ENCODE peak calls at places on chromosomes 4 and X, in ten cellular contexts. One of them, this sample, is unnamed.

GRCh38 chr4:138053601-138054322 is 188.4 kb downstream of the SLC7A11 start:
- DNase-seq in MCF 10A: peak; percentile 88
- DNase-seq in H9: no peak
- DNase-seq in lower leg skin: no peak
- DNase-seq in midbrain: no peak
- DNase-seq in GM20000: no peak
- DNase-seq in iPS-NIHi11: no peak
- DNase-seq in NCI-H2171: no peak
- DNase-seq in T follicular helper cell: no peak
- DNase-seq in aorta: no peak
- DNase-seq in this sample: no peak

GRCh38 chrX:74246524-74246923 is 57.5 kb upstream of the ZCCHC13 start:
- DNase-seq in MCF 10A: peak; percentile 33
- DNase-seq in H9: no peak
- DNase-seq in lower leg skin: no peak
- DNase-seq in midbrain: no peak
- DNase-seq in GM20000: no peak
- DNase-seq in iPS-NIHi11: no peak
- DNase-seq in NCI-H2171: no peak
- DNase-seq in T follicular helper cell: no peak
- DNase-seq in aorta: no peak
- DNase-seq in this sample: no peak

GRCh38 chrX:121052122-121052521 is 4.7 kb downstream of the GLUD2 start:
- DNase-seq in MCF 10A: no peak
- DNase-seq in H9: no peak
- DNase-seq in lower leg skin: no peak
- DNase-seq in midbrain: no peak
- DNase-seq in GM20000: no peak
- DNase-seq in iPS-NIHi11: no peak
- DNase-seq in NCI-H2171: no peak
- DNase-seq in T follicular helper cell: no peak
- DNase-seq in aorta: no peak
- DNase-seq in this sample: no peak

GRCh38 chr4:112704322-112704721 is 67.4 kb downstream of the LARP7 start:
- DNase-seq in MCF 10A: no peak
- DNase-seq in H9: no peak
- DNase-seq in lower leg skin: no peak
- DNase-seq in midbrain: no peak
- DNase-seq in GM20000: no peak
- DNase-seq in iPS-NIHi11: no peak
- DNase-seq in NCI-H2171: no peak
- DNase-seq in T follicular helper cell: no peak
- DNase-seq in aorta: no peak
- DNase-seq in this sample: no peak

GRCh38 chrX:134251241-134251640 is 14.3 kb downstream of the CCDC160 start:
- DNase-seq in MCF 10A: no peak
- DNase-seq in H9: no peak
- DNase-seq in lower leg skin: no peak
- DNase-seq in midbrain: no peak
- DNase-seq in GM20000: no peak
- DNase-seq in iPS-NIHi11: no peak
- DNase-seq in NCI-H2171: no peak
- DNase-seq in T follicular helper cell: no peak
- DNase-seq in aorta: no peak
- DNase-seq in this sample: no peak

GRCh38 chrX:16848541-16848940 is 21.6 kb downstream of the RBBP7 start:
- DNase-seq in MCF 10A: no peak
- DNase-seq in H9: no peak
- DNase-seq in lower leg skin: no peak
- DNase-seq in midbrain: no peak
- DNase-seq in GM20000: no peak
- DNase-seq in iPS-NIHi11: no peak
- DNase-seq in NCI-H2171: no peak
- DNase-seq in T follicular helper cell: no peak
- DNase-seq in aorta: no peak
- DNase-seq in this sample: no peak

GRCh38 chrX:40273356-40274050 is 175.7 kb upstream of the BCOR start:
- DNase-seq in MCF 10A: no peak
- DNase-seq in H9: no peak
- DNase-seq in lower leg skin: no peak
- DNase-seq in midbrain: peak; percentile 4
- DNase-seq in GM20000: no peak
- DNase-seq in iPS-NIHi11: no peak
- DNase-seq in NCI-H2171: no peak
- DNase-seq in T follicular helper cell: no peak
- DNase-seq in aorta: peak; percentile 76
- DNase-seq in this sample: no peak

GRCh38 chr4:70627620-70628019 is 924 bp upstream of the ENAM start:
- DNase-seq in MCF 10A: no peak
- DNase-seq in H9: no peak
- DNase-seq in lower leg skin: no peak
- DNase-seq in midbrain: no peak
- DNase-seq in GM20000: no peak
- DNase-seq in iPS-NIHi11: no peak
- DNase-seq in NCI-H2171: no peak
- DNase-seq in T follicular helper cell: no peak
- DNase-seq in aorta: no peak
- DNase-seq in this sample: no peak

GRCh38 chr4:11069581-11069980 is 359.1 kb downstream of the HS3ST1 start:
- DNase-seq in MCF 10A: no peak
- DNase-seq in H9: no peak
- DNase-seq in lower leg skin: no peak
- DNase-seq in midbrain: no peak
- DNase-seq in GM20000: no peak
- DNase-seq in iPS-NIHi11: no peak
- DNase-seq in NCI-H2171: no peak
- DNase-seq in T follicular helper cell: no peak
- DNase-seq in aorta: no peak
- DNase-seq in this sample: no peak

GRCh38 chr4:178577933-178578332 is 1135.7 kb upstream of the AGA start:
- DNase-seq in MCF 10A: peak; percentile 18
- DNase-seq in H9: no peak
- DNase-seq in lower leg skin: no peak
- DNase-seq in midbrain: peak; percentile 10
- DNase-seq in GM20000: no peak
- DNase-seq in iPS-NIHi11: peak; percentile 28
- DNase-seq in NCI-H2171: no peak
- DNase-seq in T follicular helper cell: no peak
- DNase-seq in aorta: no peak
- DNase-seq in this sample: no peak

GRCh38 chrX:121876316-121876715 is 828.9 kb downstream of the GLUD2 start:
- DNase-seq in MCF 10A: peak; percentile 37
- DNase-seq in H9: no peak
- DNase-seq in lower leg skin: no peak
- DNase-seq in midbrain: no peak
- DNase-seq in GM20000: no peak
- DNase-seq in iPS-NIHi11: no peak
- DNase-seq in NCI-H2171: no peak
- DNase-seq in T follicular helper cell: no peak
- DNase-seq in aorta: no peak
- DNase-seq in this sample: no peak

GRCh38 chr4:147482281-147482680 is 1.4 kb downstream of the EDNRA start:
- DNase-seq in MCF 10A: peak; percentile 17
- DNase-seq in H9: no peak
- DNase-seq in lower leg skin: no peak
- DNase-seq in midbrain: no peak
- DNase-seq in GM20000: no peak
- DNase-seq in iPS-NIHi11: no peak
- DNase-seq in NCI-H2171: no peak
- DNase-seq in T follicular helper cell: no peak
- DNase-seq in aorta: no peak
- DNase-seq in this sample: no peak

GRCh38 chr4:123606946-123607542 is 210.4 kb downstream of the SPRY1 start:
- DNase-seq in MCF 10A: no peak
- DNase-seq in H9: no peak
- DNase-seq in lower leg skin: no peak
- DNase-seq in midbrain: no peak
- DNase-seq in GM20000: no peak
- DNase-seq in iPS-NIHi11: no peak
- DNase-seq in NCI-H2171: no peak
- DNase-seq in T follicular helper cell: no peak
- DNase-seq in aorta: no peak
- DNase-seq in this sample: no peak

GRCh38 chrX:17535229-17535628 is 160.2 kb downstream of the NHS start:
- DNase-seq in MCF 10A: peak; percentile 78
- DNase-seq in H9: peak; percentile 56
- DNase-seq in lower leg skin: no peak
- DNase-seq in midbrain: no peak
- DNase-seq in GM20000: peak; percentile 17
- DNase-seq in iPS-NIHi11: peak; percentile 45
- DNase-seq in NCI-H2171: no peak
- DNase-seq in T follicular helper cell: no peak
- DNase-seq in aorta: no peak
- DNase-seq in this sample: peak; percentile 2

GRCh38 chr4:67770422-67770821 is 16.2 kb upstream of the GNRHR start:
- DNase-seq in MCF 10A: peak; percentile 5
- DNase-seq in H9: no peak
- DNase-seq in lower leg skin: no peak
- DNase-seq in midbrain: no peak
- DNase-seq in GM20000: no peak
- DNase-seq in iPS-NIHi11: no peak
- DNase-seq in NCI-H2171: no peak
- DNase-seq in T follicular helper cell: no peak
- DNase-seq in aorta: no peak
- DNase-seq in this sample: no peak

GRCh38 chr4:76562851-76563803 is 128.1 kb downstream of the SHROOM3 start:
- DNase-seq in MCF 10A: no peak
- DNase-seq in H9: no peak
- DNase-seq in lower leg skin: no peak
- DNase-seq in midbrain: no peak
- DNase-seq in GM20000: no peak
- DNase-seq in iPS-NIHi11: no peak
- DNase-seq in NCI-H2171: no peak
- DNase-seq in T follicular helper cell: no peak
- DNase-seq in aorta: no peak
- DNase-seq in this sample: no peak

GRCh38 chrX:137071596-137071995 is 37.8 kb upstream of the GPR101 start:
- DNase-seq in MCF 10A: no peak
- DNase-seq in H9: no peak
- DNase-seq in lower leg skin: no peak
- DNase-seq in midbrain: no peak
- DNase-seq in GM20000: no peak
- DNase-seq in iPS-NIHi11: no peak
- DNase-seq in NCI-H2171: no peak
- DNase-seq in T follicular helper cell: no peak
- DNase-seq in aorta: no peak
- DNase-seq in this sample: no peak

GRCh38 chr4:158162637-158163036 is 10.2 kb downstream of the GASK1B start:
- DNase-seq in MCF 10A: no peak
- DNase-seq in H9: no peak
- DNase-seq in lower leg skin: no peak
- DNase-seq in midbrain: no peak
- DNase-seq in GM20000: no peak
- DNase-seq in iPS-NIHi11: no peak
- DNase-seq in NCI-H2171: no peak
- DNase-seq in T follicular helper cell: no peak
- DNase-seq in aorta: no peak
- DNase-seq in this sample: no peak

GRCh38 chr4:2940267-2941137 is 22.7 kb downstream of the NOP14 start:
- DNase-seq in MCF 10A: no peak
- DNase-seq in H9: no peak
- DNase-seq in lower leg skin: no peak
- DNase-seq in midbrain: no peak
- DNase-seq in GM20000: no peak
- DNase-seq in iPS-NIHi11: peak; percentile 17
- DNase-seq in NCI-H2171: no peak
- DNase-seq in T follicular helper cell: no peak
- DNase-seq in aorta: no peak
- DNase-seq in this sample: no peak

GRCh38 chrX:113400193-113400704 is 559.6 kb upstream of the AMOT start:
- DNase-seq in MCF 10A: peak; percentile 24
- DNase-seq in H9: peak; percentile 36
- DNase-seq in lower leg skin: no peak
- DNase-seq in midbrain: no peak
- DNase-seq in GM20000: no peak
- DNase-seq in iPS-NIHi11: peak; percentile 35
- DNase-seq in NCI-H2171: no peak
- DNase-seq in T follicular helper cell: no peak
- DNase-seq in aorta: no peak
- DNase-seq in this sample: no peak

GRCh38 chr4:159269143-159269542 is 166.3 kb downstream of the RAPGEF2 start:
- DNase-seq in MCF 10A: no peak
- DNase-seq in H9: no peak
- DNase-seq in lower leg skin: no peak
- DNase-seq in midbrain: peak; percentile 68
- DNase-seq in GM20000: no peak
- DNase-seq in iPS-NIHi11: no peak
- DNase-seq in NCI-H2171: no peak
- DNase-seq in T follicular helper cell: no peak
- DNase-seq in aorta: no peak
- DNase-seq in this sample: no peak

GRCh38 chr4:1245481-1246051 is 3.4 kb downstream of the CTBP1 start:
- DNase-seq in MCF 10A: no peak
- DNase-seq in H9: no peak
- DNase-seq in lower leg skin: no peak
- DNase-seq in midbrain: no peak
- DNase-seq in GM20000: peak; percentile 17
- DNase-seq in iPS-NIHi11: no peak
- DNase-seq in NCI-H2171: no peak
- DNase-seq in T follicular helper cell: no peak
- DNase-seq in aorta: peak; percentile 48
- DNase-seq in this sample: no peak

GRCh38 chrX:56994375-56995270 is 718 bp downstream of the SPIN3 start:
- DNase-seq in MCF 10A: no peak
- DNase-seq in H9: no peak
- DNase-seq in lower leg skin: no peak
- DNase-seq in midbrain: peak; percentile 40
- DNase-seq in GM20000: no peak
- DNase-seq in iPS-NIHi11: no peak
- DNase-seq in NCI-H2171: no peak
- DNase-seq in T follicular helper cell: no peak
- DNase-seq in aorta: no peak
- DNase-seq in this sample: no peak

GRCh38 chrX:11724122-11725017 is 33.7 kb upstream of the MSL3 start:
- DNase-seq in MCF 10A: peak; percentile 58
- DNase-seq in H9: no peak
- DNase-seq in lower leg skin: no peak
- DNase-seq in midbrain: peak; percentile 1
- DNase-seq in GM20000: peak; percentile 28
- DNase-seq in iPS-NIHi11: peak; percentile 12
- DNase-seq in NCI-H2171: no peak
- DNase-seq in T follicular helper cell: no peak
- DNase-seq in aorta: no peak
- DNase-seq in this sample: peak; percentile 24

GRCh38 chrX:119482497-119483480 is 14.5 kb downstream of the SLC25A5 start:
- DNase-seq in MCF 10A: peak; percentile 60
- DNase-seq in H9: peak; percentile 76
- DNase-seq in lower leg skin: peak; percentile 32
- DNase-seq in midbrain: peak; percentile 25
- DNase-seq in GM20000: peak; percentile 73
- DNase-seq in iPS-NIHi11: peak; percentile 68
- DNase-seq in NCI-H2171: no peak
- DNase-seq in T follicular helper cell: peak; percentile 35
- DNase-seq in aorta: peak; percentile 77
- DNase-seq in this sample: peak; percentile 53

GRCh38 chr4:153616005-153616555 is 68.0 kb upstream of the TLR2 start:
- DNase-seq in MCF 10A: no peak
- DNase-seq in H9: no peak
- DNase-seq in lower leg skin: no peak
- DNase-seq in midbrain: no peak
- DNase-seq in GM20000: no peak
- DNase-seq in iPS-NIHi11: no peak
- DNase-seq in NCI-H2171: no peak
- DNase-seq in T follicular helper cell: no peak
- DNase-seq in aorta: no peak
- DNase-seq in this sample: no peak